ENCODE peak calls at places on chromosomes 16 and 17, in five cellular contexts. One of them, this sample, is unnamed.

GRCh38 chr16:27445502-27446175 is 43.7 kb downstream of the IL21R start:
- DNase-seq in HCT116: no peak
- DNase-seq in GM23248: no peak
- DNase-seq in PC-3: no peak
- DNase-seq in hepatocyte: no peak
- DNase-seq in this sample: no peak

GRCh38 chr16:2056077-2056476 is 8.3 kb downstream of the TSC2 start:
- DNase-seq in HCT116: no peak
- DNase-seq in GM23248: no peak
- DNase-seq in PC-3: peak; percentile 15
- DNase-seq in hepatocyte: no peak
- DNase-seq in this sample: no peak

GRCh38 chr17:35046740-35047283 is 16.7 kb downstream of the RFFL start:
- DNase-seq in HCT116: no peak
- DNase-seq in GM23248: peak; percentile 56
- DNase-seq in PC-3: no peak
- DNase-seq in hepatocyte: no peak
- DNase-seq in this sample: peak; percentile 56

GRCh38 chr17:13541032-13541480 is 60.7 kb downstream of the HS3ST3A1 start:
- DNase-seq in HCT116: peak; percentile 41
- DNase-seq in GM23248: peak; percentile 93
- DNase-seq in PC-3: peak; percentile 76
- DNase-seq in hepatocyte: peak; percentile 30
- DNase-seq in this sample: no peak

GRCh38 chr16:6804461-6804860 is 528.2 kb upstream of the RBFOX1 start:
- DNase-seq in HCT116: no peak
- DNase-seq in GM23248: no peak
- DNase-seq in PC-3: no peak
- DNase-seq in hepatocyte: no peak
- DNase-seq in this sample: no peak

GRCh38 chr17:65182233-65182632 is 45.1 kb downstream of the RGS9 start:
- DNase-seq in HCT116: no peak
- DNase-seq in GM23248: no peak
- DNase-seq in PC-3: no peak
- DNase-seq in hepatocyte: no peak
- DNase-seq in this sample: no peak

GRCh38 chr16:78376452-78376851 is 277.0 kb downstream of the WWOX start:
- DNase-seq in HCT116: no peak
- DNase-seq in GM23248: no peak
- DNase-seq in PC-3: no peak
- DNase-seq in hepatocyte: no peak
- DNase-seq in this sample: no peak

GRCh38 chr16:57141822-57142631 is 43.8 kb downstream of the PSME3IP1 start:
- DNase-seq in HCT116: no peak
- DNase-seq in GM23248: no peak
- DNase-seq in PC-3: no peak
- DNase-seq in hepatocyte: no peak
- DNase-seq in this sample: no peak

GRCh38 chr16:87322360-87322759 is 5.2 kb upstream of the C16orf95 start:
- DNase-seq in HCT116: no peak
- DNase-seq in GM23248: no peak
- DNase-seq in PC-3: no peak
- DNase-seq in hepatocyte: no peak
- DNase-seq in this sample: no peak

GRCh38 chr17:67223924-67224323 is 21.1 kb downstream of the HELZ start:
- DNase-seq in HCT116: no peak
- DNase-seq in GM23248: no peak
- DNase-seq in PC-3: no peak
- DNase-seq in hepatocyte: no peak
- DNase-seq in this sample: no peak

GRCh38 chr17:57517216-57517518 is 227.9 kb downstream of the CCDC182 start:
- DNase-seq in HCT116: no peak
- DNase-seq in GM23248: no peak
- DNase-seq in PC-3: no peak
- DNase-seq in hepatocyte: no peak
- DNase-seq in this sample: no peak

GRCh38 chr16:80105160-80105559 is 435.6 kb upstream of the DYNLRB2 start:
- DNase-seq in HCT116: no peak
- DNase-seq in GM23248: peak; percentile 70
- DNase-seq in PC-3: peak; percentile 79
- DNase-seq in hepatocyte: peak; percentile 32
- DNase-seq in this sample: no peak

GRCh38 chr16:67773569-67774456 is 32.5 kb downstream of the RANBP10 start:
- DNase-seq in HCT116: no peak
- DNase-seq in GM23248: no peak
- DNase-seq in PC-3: no peak
- DNase-seq in hepatocyte: no peak
- DNase-seq in this sample: no peak

GRCh38 chr17:57604771-57605733 is 140.0 kb downstream of the CCDC182 start:
- DNase-seq in HCT116: no peak
- DNase-seq in GM23248: peak; percentile 69
- DNase-seq in PC-3: no peak
- DNase-seq in hepatocyte: peak; percentile 74
- DNase-seq in this sample: peak; percentile 90

GRCh38 chr16:13906426-13907089 is 13.4 kb upstream of the ERCC4 start:
- DNase-seq in HCT116: no peak
- DNase-seq in GM23248: no peak
- DNase-seq in PC-3: no peak
- DNase-seq in hepatocyte: no peak
- DNase-seq in this sample: peak; percentile 50

GRCh38 chr16:79850348-79850747 is 249.8 kb upstream of the MAF start:
- DNase-seq in HCT116: no peak
- DNase-seq in GM23248: no peak
- DNase-seq in PC-3: no peak
- DNase-seq in hepatocyte: no peak
- DNase-seq in this sample: no peak

GRCh38 chr17:510223-510917 is 157.8 kb upstream of the RPH3AL start:
- DNase-seq in HCT116: no peak
- DNase-seq in GM23248: no peak
- DNase-seq in PC-3: no peak
- DNase-seq in hepatocyte: no peak
- DNase-seq in this sample: no peak

GRCh38 chr16:48635199-48635718 is 25.3 kb upstream of the N4BP1 start:
- DNase-seq in HCT116: no peak
- DNase-seq in GM23248: no peak
- DNase-seq in PC-3: no peak
- DNase-seq in hepatocyte: no peak
- DNase-seq in this sample: no peak
- TF ChIP-seq EZH2 in HCT116: no peak
- TF ChIP-seq EZH2 in GM23248: no peak
- TF ChIP-seq EZH2 in PC-3: no peak
- TF ChIP-seq EZH2 in hepatocyte: no peak
- TF ChIP-seq EZH2 in this sample: no peak

GRCh38 chr16:49992825-49993224 is 32.2 kb upstream of the CNEP1R1 start:
- DNase-seq in HCT116: no peak
- DNase-seq in GM23248: no peak
- DNase-seq in PC-3: no peak
- DNase-seq in hepatocyte: no peak
- DNase-seq in this sample: no peak
- H2AFZ ChIP-seq in HCT116: no peak overlapping the region
- H2AFZ ChIP-seq in GM23248: no peak overlapping the region
- H2AFZ ChIP-seq in PC-3: no peak overlapping the region
- H2AFZ ChIP-seq in hepatocyte: no peak overlapping the region
- H2AFZ ChIP-seq in this sample: no peak overlapping the region

GRCh38 chr17:74386397-74386796 is 19.1 kb downstream of the GPR142 start:
- DNase-seq in HCT116: no peak
- DNase-seq in GM23248: peak; percentile 47
- DNase-seq in PC-3: no peak
- DNase-seq in hepatocyte: peak; percentile 66
- DNase-seq in this sample: no peak
- TF ChIP-seq EZH2phosphoT487 in HCT116: no peak
- TF ChIP-seq EZH2phosphoT487 in GM23248: no peak
- TF ChIP-seq EZH2phosphoT487 in PC-3: no peak
- TF ChIP-seq EZH2phosphoT487 in hepatocyte: no peak
- TF ChIP-seq EZH2phosphoT487 in this sample: no peak

GRCh38 chr16:54935411-54936085 is 4.9 kb downstream of the IRX5 start:
- DNase-seq in HCT116: no peak
- DNase-seq in GM23248: peak; percentile 71
- DNase-seq in PC-3: no peak
- DNase-seq in hepatocyte: no peak
- DNase-seq in this sample: no peak

GRCh38 chr16:54938351-54939346 is 8.0 kb downstream of the IRX5 start:
- DNase-seq in HCT116: no peak
- DNase-seq in GM23248: peak; percentile 73
- DNase-seq in PC-3: no peak
- DNase-seq in hepatocyte: no peak
- DNase-seq in this sample: no peak

GRCh38 chr16:54936086-54936978 is 5.7 kb downstream of the IRX5 start:
- DNase-seq in HCT116: no peak
- DNase-seq in GM23248: peak; percentile 77
- DNase-seq in PC-3: peak; percentile 7
- DNase-seq in hepatocyte: peak; percentile 56
- DNase-seq in this sample: no peak

GRCh38 chr16:54937673-54938350 is 7.1 kb downstream of the IRX5 start:
- DNase-seq in HCT116: no peak
- DNase-seq in GM23248: peak; percentile 66
- DNase-seq in PC-3: no peak
- DNase-seq in hepatocyte: no peak
- DNase-seq in this sample: no peak

DNA sequence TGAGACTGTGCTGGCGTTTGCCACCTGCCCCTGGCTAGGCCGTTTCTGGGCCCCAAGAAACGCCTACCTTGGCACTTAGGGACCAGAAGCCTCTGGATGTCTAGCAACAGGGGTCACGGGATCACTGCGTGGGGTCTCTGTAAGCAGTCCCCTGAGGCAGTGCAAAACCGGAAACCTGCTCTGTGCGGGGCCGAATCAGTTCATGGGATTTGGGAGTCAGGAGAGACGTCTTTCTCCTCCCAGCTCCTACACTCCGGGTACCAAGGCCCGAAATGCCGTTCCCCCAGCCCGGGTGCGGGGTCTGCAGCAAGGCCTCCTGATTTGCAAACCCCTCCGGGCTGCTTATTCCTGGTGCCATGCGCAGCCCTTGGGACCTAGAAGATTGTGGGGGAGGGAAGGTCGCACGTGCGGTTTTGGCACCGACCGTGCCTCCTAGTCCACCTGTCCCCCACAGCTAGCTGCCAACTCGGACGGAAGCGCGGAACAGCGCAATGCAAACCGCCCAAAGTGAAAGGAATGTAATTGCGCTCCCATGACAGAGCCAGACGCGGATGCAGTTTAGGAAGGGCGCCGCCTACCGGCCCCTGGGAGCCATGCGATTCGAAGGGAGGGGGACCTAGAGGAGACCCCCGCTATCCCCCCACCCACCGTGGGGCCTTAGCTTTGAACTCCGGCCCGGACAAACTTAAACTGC is 6.5 kb downstream of the IRX5 start:
- DNase-seq in HCT116: no peak
- DNase-seq in GM23248: peak; percentile 93
- DNase-seq in PC-3: no peak
- DNase-seq in hepatocyte: peak; percentile 67
- DNase-seq in this sample: no peak
- TF ChIP-seq EZH2 in HCT116: no peak
- TF ChIP-seq EZH2 in GM23248: no peak
- TF ChIP-seq EZH2 in PC-3: no peak
- TF ChIP-seq EZH2 in hepatocyte: no peak
- TF ChIP-seq EZH2 in this sample: no peak

DNA sequence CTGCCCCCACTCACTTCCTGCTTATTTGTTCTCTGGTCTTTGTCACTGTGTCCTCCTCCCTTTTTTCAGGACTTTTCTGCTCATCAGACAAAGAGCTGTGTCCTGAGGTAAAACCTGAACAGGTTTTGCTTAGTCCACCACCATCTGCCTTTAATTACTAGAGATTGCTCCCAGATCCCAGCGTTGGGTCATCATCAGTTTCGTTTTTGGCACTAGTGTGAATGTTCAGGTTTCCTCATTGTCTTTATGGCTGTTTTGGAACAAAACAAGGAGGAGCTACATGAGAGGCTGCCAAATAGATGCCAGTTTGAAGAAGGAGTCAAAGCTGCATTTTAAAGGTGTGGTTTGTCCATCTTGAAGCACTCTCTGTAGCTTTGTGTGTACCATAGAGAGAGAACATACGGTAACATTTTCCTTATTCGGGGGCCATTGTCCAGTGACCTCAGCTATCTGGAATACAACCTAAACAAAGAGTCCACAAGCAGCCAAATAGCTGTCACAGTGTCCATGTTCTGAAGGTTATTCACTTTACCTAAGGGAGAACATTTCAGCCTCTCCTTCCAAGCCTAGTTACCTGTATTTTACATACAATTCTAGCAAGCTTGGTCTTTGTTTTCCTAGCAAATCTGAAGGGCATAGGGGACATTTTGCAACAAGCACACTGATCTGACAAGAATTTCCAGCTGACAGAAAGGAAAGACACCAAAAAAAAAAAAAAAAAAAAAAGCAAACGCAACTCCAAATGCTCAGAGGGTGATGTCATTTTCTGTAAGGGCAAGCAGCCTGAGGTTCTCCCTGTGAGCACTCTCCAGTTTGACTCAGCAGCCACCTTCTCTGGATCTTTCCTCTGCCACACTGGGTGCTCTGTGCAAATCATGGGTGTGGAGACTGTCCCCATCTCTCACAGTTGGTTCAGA is 196.1 kb downstream of the NTN1 start:
- DNase-seq in HCT116: no peak
- DNase-seq in GM23248: peak; percentile 89
- DNase-seq in PC-3: no peak
- DNase-seq in hepatocyte: peak; percentile 65
- DNase-seq in this sample: no peak
- H2AFZ ChIP-seq in HCT116: no peak overlapping the region
- H2AFZ ChIP-seq in GM23248: peak overlapping the region; percentile 67
- H2AFZ ChIP-seq in PC-3: no peak overlapping the region
- H2AFZ ChIP-seq in hepatocyte: peak overlapping the region; percentile 7
- H2AFZ ChIP-seq in this sample: no peak overlapping the region

GRCh38 chr16:81600275-81600674 is 155.7 kb downstream of the CMIP start:
- DNase-seq in HCT116: no peak
- DNase-seq in GM23248: peak; percentile 71
- DNase-seq in PC-3: peak; percentile 76
- DNase-seq in hepatocyte: peak; percentile 47
- DNase-seq in this sample: no peak
- TF ChIP-seq EZH2phosphoT487 in HCT116: no peak
- TF ChIP-seq EZH2phosphoT487 in GM23248: no peak
- TF ChIP-seq EZH2phosphoT487 in PC-3: no peak
- TF ChIP-seq EZH2phosphoT487 in hepatocyte: no peak
- TF ChIP-seq EZH2phosphoT487 in this sample: no peak

GRCh38 chr17:6893382-6894205 is 62.1 kb upstream of the TEKT1 start:
- DNase-seq in HCT116: no peak
- DNase-seq in GM23248: no peak
- DNase-seq in PC-3: no peak
- DNase-seq in hepatocyte: no peak
- DNase-seq in this sample: no peak
- TF ChIP-seq EZH2 in HCT116: no peak
- TF ChIP-seq EZH2 in GM23248: peak; percentile 33
- TF ChIP-seq EZH2 in PC-3: no peak
- TF ChIP-seq EZH2 in hepatocyte: no peak
- TF ChIP-seq EZH2 in this sample: no peak

GRCh38 chr16:51591480-51591879 is 440.4 kb upstream of the SALL1 start:
- DNase-seq in HCT116: no peak
- DNase-seq in GM23248: no peak
- DNase-seq in PC-3: no peak
- DNase-seq in hepatocyte: no peak
- DNase-seq in this sample: no peak
- H2AFZ ChIP-seq in HCT116: no peak overlapping the region
- H2AFZ ChIP-seq in GM23248: no peak overlapping the region
- H2AFZ ChIP-seq in PC-3: no peak overlapping the region
- H2AFZ ChIP-seq in hepatocyte: no peak overlapping the region
- H2AFZ ChIP-seq in this sample: no peak overlapping the region

This sample was measured in MM.1S.